ENCODE peak calls at places on chromosomes 11 and 22, in ten cellular contexts. C is CD8-positive, alpha-beta T cell; K is left kidney; F is RKO; Q is NCI-H1436; D is Peyer's patch; I is frontal cortex; T is stimulated activated CD8-positive, alpha-beta memory T cell treated with anti-CD3 and anti-CD28 coated beads, Interleukin-4, amount 100 ng/mL, for 1 hour; V is AG08395; M is glomerular endothelial cell. G is an unnamed sample.

GRCh38 chr22:47192106-47192650 is 429.7 kb downstream of the TBC1D22A start:
- DNase-seq in C (no peak), K (peak; percentile 77), F (no peak), Q (no peak), D (peak; percentile 57), I (no peak), T (no peak), V (no peak), M (no peak), G (no peak)

GRCh38 chr11:129259950-129260349 is 67.8 kb upstream of the ARHGAP32 start:
- DNase-seq in C (no peak), K (peak; percentile 10), F (no peak), Q (no peak), D (no peak), I (no peak), T (no peak), V (no peak), M (no peak), G (no peak)

GRCh38 chr11:69450064-69450856 is 31.2 kb upstream of the LINC01488 start:
- DNase-seq in C (no peak), K (no peak), F (no peak), Q (no peak), D (no peak), I (no peak), T (no peak), V (no peak), M (peak; percentile 67), G (no peak)

GRCh38 chr11:72241290-72241781 is 2.6 kb downstream of the PHOX2A start:
- DNase-seq in C (no peak), K (no peak), F (no peak), Q (no peak), D (no peak), I (no peak), T (no peak), V (no peak), M (no peak), G (no peak)

GRCh38 chr22:29481265-29482000 is 1.4 kb downstream of the NEFH start:
- DNase-seq in C (no peak), K (peak; percentile 76), F (no peak), Q (no peak), D (no peak), I (no peak), T (no peak), V (no peak), M (no peak), G (no peak)

GRCh38 chr11:109423114-109423859 is 1.3 kb downstream of the C11orf87 start:
- DNase-seq in C (no peak), K (peak; percentile 35), F (no peak), Q (no peak), D (no peak), I (peak; percentile 15), T (no peak), V (peak; percentile 29), M (no peak), G (no peak)

GRCh38 chr11:104091281-104092071 is 55.0 kb downstream of the DDI1 start:
- DNase-seq in C (no peak), K (no peak), F (no peak), Q (no peak), D (no peak), I (no peak), T (no peak), V (no peak), M (no peak), G (no peak)

GRCh38 chr11:131829725-131830124 is 459.3 kb downstream of the NTM start:
- DNase-seq in C (no peak), K (peak; percentile 14), F (no peak), Q (no peak), D (no peak), I (no peak), T (no peak), V (no peak), M (no peak), G (no peak)

GRCh38 chr11:113114452-113115027 is 153.3 kb downstream of the NCAM1 start:
- DNase-seq in C (no peak), K (peak; percentile 85), F (peak; percentile 50), Q (peak; percentile 36), D (no peak), I (no peak), T (no peak), V (peak; percentile 69), M (no peak), G (peak; percentile 77)

GRCh38 chr11:15472405-15472799 is 357.7 kb downstream of the INSC start:
- DNase-seq in C (no peak), K (no peak), F (no peak), Q (no peak), D (no peak), I (no peak), T (no peak), V (no peak), M (no peak), G (no peak)

GRCh38 chr11:86955111-86955673 is at the start of gene FZD4:
- DNase-seq in C (peak; percentile 11), K (peak; percentile 97), F (peak; percentile 87), Q (peak; percentile 87), D (peak; percentile 92), I (peak; percentile 94), T (no peak), V (peak; percentile 97), M (no peak), G (peak; percentile 97)

GRCh38 chr11:47724041-47724729 is 9.0 kb upstream of the AGBL2 start:
- DNase-seq in C (no peak), K (peak; percentile 16), F (peak; percentile 35), Q (no peak), D (peak; percentile 52), I (no peak), T (no peak), V (no peak), M (no peak), G (peak; percentile 32)

GRCh38 chr11:69305885-69306540 is 12.1 kb downstream of the MYEOV start:
- DNase-seq in C (no peak), K (no peak), F (no peak), Q (no peak), D (no peak), I (no peak), T (no peak), V (no peak), M (no peak), G (no peak)

GRCh38 chr11:134374891-134375550 is 37.0 kb downstream of the B3GAT1 start:
- DNase-seq in C (no peak), K (no peak), F (no peak), Q (no peak), D (no peak), I (no peak), T (no peak), V (no peak), M (no peak), G (no peak)

GRCh38 chr11:134399996-134400395 is 12.0 kb downstream of the B3GAT1 start:
- DNase-seq in C (no peak), K (no peak), F (no peak), Q (no peak), D (no peak), I (no peak), T (no peak), V (no peak), M (no peak), G (no peak)

GRCh38 chr11:72683782-72684200 is 9.6 kb upstream of the PDE2A start:
- DNase-seq in C (peak; percentile 55), K (peak; percentile 77), F (peak; percentile 41), Q (peak; percentile 44), D (peak; percentile 78), I (peak; percentile 81), T (peak; percentile 17), V (peak; percentile 74), M (no peak), G (peak; percentile 68)

GRCh38 chr11:3000032-3000961 is 8.2 kb upstream of the NAP1L4 start:
- DNase-seq in C (no peak), K (no peak), F (no peak), Q (no peak), D (peak; percentile 44), I (peak; percentile 73), T (no peak), V (no peak), M (no peak), G (peak; percentile 93)

GRCh38 chr11:84524422-84525051 is 1102.6 kb downstream of the DLG2 start:
- DNase-seq in C (no peak), K (peak; percentile 29), F (peak; percentile 46), Q (peak; percentile 8), D (no peak), I (peak; percentile 35), T (no peak), V (peak; percentile 44), M (no peak), G (peak; percentile 50)

GRCh38 chr22:47192651-47193437 is 430.4 kb downstream of the TBC1D22A start:
- DNase-seq in C (no peak), K (no peak), F (no peak), Q (no peak), D (peak; percentile 84), I (no peak), T (no peak), V (no peak), M (no peak), G (peak; percentile 21)

GRCh38 chr11:44011797-44012196 is 36.0 kb upstream of the ACCSL start:
- DNase-seq in C (no peak), K (no peak), F (peak; percentile 32), Q (no peak), D (no peak), I (no peak), T (no peak), V (peak; percentile 76), M (no peak), G (no peak)

GRCh38 chr11:102410382-102410784 is 42.2 kb downstream of the TMEM123 start:
- DNase-seq in C (no peak), K (peak; percentile 26), F (no peak), Q (no peak), D (no peak), I (no peak), T (no peak), V (peak; percentile 49), M (no peak), G (peak; percentile 29)

GRCh38 chr11:112968988-112969714 is 7.9 kb downstream of the NCAM1 start:
- DNase-seq in C (no peak), K (peak; percentile 78), F (no peak), Q (no peak), D (no peak), I (no peak), T (no peak), V (peak; percentile 30), M (no peak), G (no peak)

GRCh38 chr11:13320688-13321087 is 43.1 kb downstream of the BMAL1 start:
- DNase-seq in C (no peak), K (no peak), F (no peak), Q (no peak), D (no peak), I (no peak), T (no peak), V (no peak), M (no peak), G (no peak)

GRCh38 chr11:23399995-23400394 is 539.7 kb upstream of the CCDC179 start:
- DNase-seq in C (no peak), K (no peak), F (no peak), Q (no peak), D (no peak), I (no peak), T (no peak), V (no peak), M (no peak), G (no peak)

GRCh38 chr11:70872299-70872698 is 380.1 kb downstream of the SHANK2 start:
- DNase-seq in C (no peak), K (no peak), F (no peak), Q (no peak), D (no peak), I (no peak), T (no peak), V (no peak), M (no peak), G (no peak)

GRCh38 chr11:29260939-29261705 is 755.7 kb downstream of the KCNA4 start:
- DNase-seq in C (no peak), K (no peak), F (peak; percentile 8), Q (no peak), D (no peak), I (no peak), T (no peak), V (no peak), M (no peak), G (no peak)

GRCh38 chr11:80096736-80097135 is 655.9 kb upstream of the TENM4 start:
- DNase-seq in C (no peak), K (no peak), F (no peak), Q (no peak), D (no peak), I (no peak), T (no peak), V (peak; percentile 90), M (no peak), G (no peak)

GRCh38 chr11:70566768-70567530 is 168.6 kb downstream of the CTTN start:
- DNase-seq in C (no peak), K (no peak), F (no peak), Q (no peak), D (no peak), I (no peak), T (no peak), V (no peak), M (no peak), G (no peak)

G was measured in A673.